ENCODE peak calls at places on chromosomes 7 and 10, in seven cellular contexts. B, F, I, E, T, K and Z are unnamed samples.

GRCh38 chr10:130466271-130466997 is 330.2 kb downstream of the GLRX3 start:
- DNase-seq in I (no peak), E (no peak), B (no peak), F (no peak), T (peak), K (no peak), Z (no peak)

GRCh38 chr7:133602291-133602690 is 349.4 kb downstream of the EXOC4 start:
- DNase-seq in B (no peak), F (no peak), T (no peak), E (no peak), K (no peak), I (no peak), Z (no peak)

GRCh38 chr7:53119514-53119933 is 84.1 kb downstream of the POM121L12 start:
- DNase-seq in B (no peak), I (no peak), F (no peak), T (no peak), K (no peak), E (no peak), Z (no peak)

GRCh38 chr7:2702594-2702957 is 14.6 kb downstream of the AMZ1 start:
- DNase-seq in T (no peak), F (no peak), K (no peak), E (no peak), B (no peak), I (no peak), Z (no peak)

GRCh38 chr7:103141753-103142404 is 7.0 kb downstream of the NAPEPLD start:
- DNase-seq in E (peak), I (no peak), F (no peak), B (no peak), T (no peak), K (no peak), Z (no peak)

GRCh38 chr7:2452074-2452507 is 24.1 kb downstream of the GRIFIN start:
- DNase-seq in K (peak), F (peak), B (no peak), I (no peak), T (peak), E (no peak), Z (peak)

GRCh38 chr10:30398788-30399187 is 35.2 kb upstream of the MAP3K8 start:
- DNase-seq in T (no peak), B (no peak), F (no peak), K (no peak), I (no peak), E (no peak), Z (no peak)

GRCh38 chr10:12241810-12242529 is 46.0 kb downstream of the CDC123 start:
- DNase-seq in I (peak), E (peak), B (no peak), T (no peak), F (no peak), K (no peak), Z (no peak)

GRCh38 chr10:80041162-80041561 is 37.3 kb upstream of the TMEM254 start:
- DNase-seq in E (no peak), K (no peak), F (no peak), B (no peak), I (no peak), T (no peak), Z (no peak)

GRCh38 chr10:119079572-119080520 is 771 bp downstream of the EIF3A start:
- DNase-seq in I (peak), T (peak), K (peak), E (no peak), F (peak), B (peak), Z (peak)

GRCh38 chr10:94983555-94983954 is 45.1 kb downstream of the CYP2C9 start:
- DNase-seq in K (no peak), I (no peak), E (no peak), T (no peak), F (no peak), B (no peak), Z (no peak)

GRCh38 chr10:107481224-107481623 is 316.7 kb upstream of the SORCS1 start:
- DNase-seq in T (no peak), E (no peak), B (no peak), F (no peak), K (no peak), I (no peak), Z (no peak)

GRCh38 chr10:22849077-22849810 is 78.6 kb upstream of the ARMC3 start:
- DNase-seq in F (no peak), K (peak), T (no peak), B (no peak), I (no peak), E (no peak), Z (no peak)

GRCh38 chr7:3879337-3880054 is 578.4 kb downstream of the SDK1 start:
- DNase-seq in I (no peak), F (peak), B (no peak), E (no peak), K (no peak), T (no peak), Z (no peak)

GRCh38 chr10:30704016-30704600 is 74.6 kb upstream of the LYZL2 start:
- DNase-seq in B (no peak), K (no peak), E (no peak), F (no peak), I (no peak), T (no peak), Z (no peak)

GRCh38 chr7:6691609-6692106 is 15.1 kb downstream of the ZNF12 start:
- DNase-seq in T (no peak), B (no peak), K (no peak), E (no peak), F (no peak), I (no peak), Z (no peak)

GRCh38 chr7:15057272-15057671 is 154.7 kb upstream of the DGKB start:
- DNase-seq in T (no peak), E (no peak), F (no peak), K (no peak), B (no peak), I (no peak), Z (no peak)

GRCh38 chr7:2709553-2710165 is 21.7 kb downstream of the AMZ1 start:
- DNase-seq in K (peak), E (peak), F (peak), T (peak), I (peak), B (peak), Z (peak)

GRCh38 chr7:131513245-131514061 is 43.0 kb downstream of the PODXL start:
- DNase-seq in B (peak), T (peak), K (peak), E (no peak), F (peak), I (peak), Z (peak)

GRCh38 chr7:20288036-20288435 is 42.7 kb upstream of the ITGB8 start:
- DNase-seq in K (no peak), F (no peak), T (no peak), E (no peak), I (no peak), B (no peak), Z (no peak)

GRCh38 chr10:113550365-113550764 is 2.5 kb upstream of the HABP2 start:
- DNase-seq in T (no peak), I (no peak), K (no peak), E (no peak), B (peak), F (no peak), Z (no peak)

GRCh38 chr7:47580175-47580701 is 1.7 kb downstream of the TNS3 start:
- DNase-seq in F (no peak), K (peak), T (no peak), B (no peak), E (no peak), I (no peak), Z (no peak)

GRCh38 chr7:75534727-75535307 is 42.7 kb downstream of the SPDYE5 start:
- DNase-seq in B (peak), K (no peak), F (no peak), I (peak), E (peak), T (no peak), Z (peak)

GRCh38 chr10:52308251-52309031 is 5.6 kb upstream of the DKK1 start:
- DNase-seq in F (peak), E (no peak), T (peak), K (peak), I (peak), B (peak), Z (no peak)

GRCh38 chr10:113539789-113540188 is 13.1 kb upstream of the HABP2 start:
- DNase-seq in E (no peak), K (no peak), B (no peak), F (no peak), T (no peak), I (no peak), Z (no peak)

GRCh38 chr10:121405549-121405948 is 192.7 kb downstream of the FGFR2 start:
- DNase-seq in T (no peak), K (no peak), E (no peak), B (no peak), I (no peak), F (no peak), Z (no peak)

GRCh38 chr10:131775833-131776232 is 125.0 kb upstream of the PPP2R2D start:
- DNase-seq in B (peak), F (no peak), E (no peak), I (no peak), T (peak), K (no peak), Z (no peak)

GRCh38 chr7:12685550-12685949 is 1.9 kb upstream of the ARL4A start:
- DNase-seq in E (no peak), B (no peak), K (no peak), T (peak), F (peak), I (no peak), Z (no peak)

GRCh38 chr10:126391162-126391880 is 3.0 kb upstream of the ADAM12 start:
- DNase-seq in F (peak), E (no peak), I (no peak), K (no peak), T (no peak), B (no peak), Z (no peak)

GRCh38 chr7:98728555-98728954 is 111.5 kb downstream of the NPTX2 start:
- DNase-seq in F (no peak), T (no peak), B (no peak), I (no peak), E (no peak), K (no peak), Z (no peak)

GRCh38 chr10:14382022-14382421 is 51.3 kb upstream of the FRMD4A start:
- DNase-seq in E (peak), F (no peak), B (no peak), K (no peak), I (no peak), T (no peak), Z (no peak)

GRCh38 chr10:4141471-4141870 is 356.5 kb upstream of the KLF6 start:
- DNase-seq in E (no peak), F (no peak), B (no peak), I (no peak), K (no peak), T (no peak), Z (no peak)

GRCh38 chr7:147678943-147679342 is 911.6 kb upstream of the C7orf33 start:
- DNase-seq in I (no peak), B (no peak), T (no peak), K (no peak), F (no peak), E (no peak), Z (no peak)

DNA sequence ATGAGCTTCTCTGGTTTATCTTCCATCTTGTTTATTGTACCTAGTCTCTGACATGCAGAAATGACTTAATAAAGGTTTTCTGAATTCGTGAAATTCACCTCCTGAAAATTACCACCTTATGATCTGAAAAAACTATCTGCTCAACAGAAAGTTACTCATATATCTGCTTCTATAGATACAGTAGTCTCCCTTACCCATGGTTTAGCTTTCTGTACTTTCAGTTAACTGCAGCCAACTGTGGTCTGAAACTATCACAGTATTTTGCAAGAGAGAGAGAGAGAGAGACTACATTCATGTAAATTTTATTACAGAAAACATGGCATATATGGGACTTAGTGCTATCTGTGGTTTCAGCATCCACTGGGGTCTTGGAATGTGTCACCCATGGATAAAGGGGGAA is 909.0 kb upstream of the C7orf33 start:
- DNase-seq in T (no peak), B (no peak), E (no peak), K (no peak), I (no peak), F (no peak), Z (no peak)
- TF ChIP-seq POLR2AphosphoS5 in T (no peak), B (no peak), E (no peak), K (no peak), I (no peak), F (no peak), Z (no peak)

GRCh38 chr10:77138541-77138940 is 499.1 kb downstream of the KCNMA1 start:
- DNase-seq in F (peak), I (no peak), K (no peak), B (no peak), T (no peak), E (no peak), Z (no peak)
- TF ChIP-seq TAF1 in F (no peak), I (no peak), K (no peak), B (no peak), T (no peak), E (no peak), Z (no peak)

DNA sequence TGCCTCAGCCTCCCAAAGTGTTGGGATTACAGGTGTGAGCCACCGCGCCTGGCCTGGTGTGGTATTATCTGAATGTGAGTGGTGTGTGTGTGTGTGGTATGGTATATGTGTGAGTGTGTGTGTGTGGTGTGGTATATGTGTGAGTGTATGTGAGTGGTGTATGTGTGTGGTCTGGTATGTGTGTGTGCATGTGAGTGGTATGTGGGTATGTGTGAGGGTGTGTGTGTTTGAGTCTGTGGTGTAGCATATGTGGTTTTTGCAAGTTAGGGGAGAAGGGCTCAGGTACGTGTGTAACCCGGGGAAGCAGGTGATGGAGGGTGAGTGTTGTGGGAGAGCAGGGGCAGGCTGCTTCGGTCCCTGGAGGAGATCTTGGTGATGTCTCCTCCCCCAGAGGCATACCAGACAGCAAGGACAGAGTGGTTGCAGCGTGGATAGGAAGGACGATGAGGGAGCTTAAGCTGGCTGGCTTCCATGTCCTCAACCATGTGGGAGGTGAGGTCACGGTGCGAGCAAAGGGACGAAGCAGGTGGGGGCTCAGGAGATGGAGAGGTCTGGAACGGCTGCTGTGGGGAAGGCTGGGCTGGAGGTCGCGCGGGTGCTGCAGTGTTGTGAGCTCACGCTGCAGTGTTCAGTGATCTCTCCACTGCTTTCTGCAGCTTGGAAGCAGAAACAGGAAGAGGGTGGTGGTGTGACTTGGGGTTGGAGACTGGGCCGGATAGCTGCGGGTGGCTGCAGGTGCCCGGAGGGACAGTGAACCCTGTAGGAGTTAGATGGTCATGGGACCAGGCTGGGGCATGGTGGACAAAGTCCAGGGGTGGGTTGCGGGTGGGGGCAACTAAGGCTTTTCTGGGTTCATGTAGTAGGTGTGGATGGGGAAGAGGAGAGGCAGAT is 5.0 kb downstream of the ZYX start:
- DNase-seq in K (no peak), B (no peak), F (no peak), E (no peak), T (no peak), I (no peak), Z (no peak)
- TF ChIP-seq POLR2AphosphoS5 in K (no peak), B (peak), F (no peak), E (no peak), T (no peak), I (no peak), Z (no peak)

GRCh38 chr7:155793720-155794119 is 18.5 kb downstream of the SHH start:
- DNase-seq in I (no peak), T (no peak), F (no peak), E (no peak), K (no peak), B (no peak), Z (no peak)
- TF ChIP-seq TAF1 in I (no peak), T (no peak), F (no peak), E (no peak), K (no peak), B (no peak), Z (no peak)